ENCODE peak calls at places on chromosomes 13 and 19, in seven cellular contexts. S, Y, T, V, X, Q and J are unnamed samples.

GRCh38 chr19:15303105-15303780 is 29.1 kb downstream of the BRD4 start:
- DNase-seq in S (no peak), Y (no peak), T (peak), V (no peak), X (no peak), Q (no peak), J (no peak)

GRCh38 chr19:14149011-14149410 is 12.6 kb upstream of the ASF1B start:
- DNase-seq in S (no peak), Y (no peak), T (no peak), V (no peak), X (no peak), Q (no peak), J (no peak)

GRCh38 chr13:31477961-31478360 is 261.4 kb upstream of the RXFP2 start:
- DNase-seq in S (no peak), Y (peak), T (no peak), V (no peak), X (peak), Q (no peak), J (peak)

GRCh38 chr13:82248713-82249112 is 1633.6 kb downstream of the SLITRK1 start:
- DNase-seq in S (no peak), Y (no peak), T (no peak), V (no peak), X (no peak), Q (no peak), J (no peak)

GRCh38 chr19:18674616-18675015 is 8.9 kb upstream of the CRTC1 start:
- DNase-seq in S (no peak), Y (no peak), T (no peak), V (no peak), X (no peak), Q (no peak), J (no peak)

GRCh38 chr13:75633285-75633684 is 2.8 kb upstream of the LMO7 start:
- DNase-seq in S (no peak), Y (peak), T (no peak), V (no peak), X (peak), Q (no peak), J (peak)

GRCh38 chr19:33755314-33756020 is 41.2 kb upstream of the KCTD15 start:
- DNase-seq in S (no peak), Y (no peak), T (no peak), V (no peak), X (no peak), Q (no peak), J (no peak)

GRCh38 chr19:54418930-54419800 is 3.9 kb downstream of the TTYH1 start:
- DNase-seq in S (no peak), Y (no peak), T (no peak), V (no peak), X (peak), Q (no peak), J (no peak)

GRCh38 chr19:7564866-7565265 is 29.3 kb downstream of the PNPLA6 start:
- DNase-seq in S (no peak), Y (no peak), T (no peak), V (no peak), X (no peak), Q (no peak), J (no peak)

GRCh38 chr13:101570410-101570809 is 117.9 kb downstream of the ITGBL1 start:
- DNase-seq in S (no peak), Y (no peak), T (no peak), V (no peak), X (no peak), Q (no peak), J (no peak)

GRCh38 chr13:110334256-110334655 is 27.2 kb downstream of the COL4A2 start:
- DNase-seq in S (no peak), Y (no peak), T (peak), V (no peak), X (no peak), Q (no peak), J (no peak)

GRCh38 chr13:110306960-110307696 is at the start of the genes COL4A1 and COL4A2:
- DNase-seq in S (no peak), Y (peak), T (peak), V (no peak), X (peak), Q (no peak), J (no peak)

GRCh38 chr19:42436006-42436405 is 6.7 kb downstream of the CXCL17 start:
- DNase-seq in S (no peak), Y (peak), T (no peak), V (no peak), X (no peak), Q (no peak), J (peak)

GRCh38 chr13:96700657-96701056 is 293.6 kb downstream of the OXGR1 start:
- DNase-seq in S (no peak), Y (no peak), T (no peak), V (no peak), X (no peak), Q (no peak), J (no peak)

GRCh38 chr19:18519962-18520847 is 1.7 kb downstream of the ELL start:
- DNase-seq in S (no peak), Y (peak), T (peak), V (peak), X (peak), Q (no peak), J (peak)

GRCh38 chr13:29849731-29850212 is 645 bp downstream of the UBL3 start:
- DNase-seq in S (no peak), Y (peak), T (peak), V (peak), X (peak), Q (peak), J (peak)

GRCh38 chr13:79582896-79583295 is 101.9 kb downstream of the NDFIP2 start:
- DNase-seq in S (no peak), Y (no peak), T (no peak), V (no peak), X (no peak), Q (no peak), J (no peak)

GRCh38 chr19:43362179-43362578 is 8.7 kb downstream of the CD177 start:
- DNase-seq in S (no peak), Y (peak), T (no peak), V (no peak), X (no peak), Q (no peak), J (peak)

GRCh38 chr13:112575680-112576079 is 12.3 kb downstream of the TUBGCP3 start:
- DNase-seq in S (no peak), Y (no peak), T (no peak), V (no peak), X (peak), Q (no peak), J (peak)